ENCODE peak calls at places on chromosome 3, in eight cellular contexts. H, E, Y, Z, P, W, R and S are unnamed samples.

GRCh38 chr3:132239587-132239986 is 77.6 kb upstream of the ACP3 start:
- DNase-seq in E (no peak), P (no peak), Z (no peak), R (no peak), W (no peak), H (no peak), Y (no peak), S (no peak)

GRCh38 chr3:107235923-107236315 is 141.3 kb upstream of the CCDC54 start:
- DNase-seq in Y (no peak), W (no peak), R (peak), H (peak), P (peak), E (peak), Z (no peak), S (peak)

GRCh38 chr3:164375538-164375937 is 702.8 kb downstream of the SI start:
- DNase-seq in H (no peak), P (no peak), E (no peak), Y (no peak), R (peak), W (no peak), Z (no peak), S (no peak)

GRCh38 chr3:126154391-126155279 is 25.8 kb downstream of the ALDH1L1 start:
- DNase-seq in H (no peak), Z (no peak), R (peak), W (no peak), E (no peak), P (no peak), Y (peak), S (no peak)

GRCh38 chr3:155352900-155353490 is 59.5 kb upstream of the STRIT1 start:
- DNase-seq in W (no peak), Y (no peak), H (peak), Z (no peak), E (peak), P (no peak), R (peak), S (peak)

GRCh38 chr3:44509985-44510360 is 32.5 kb upstream of the ZNF445 start:
- DNase-seq in R (no peak), P (no peak), W (no peak), E (no peak), Z (no peak), Y (no peak), H (peak), S (no peak)

GRCh38 chr3:11655188-11655928 is 11.6 kb upstream of the VGLL4 start:
- DNase-seq in W (no peak), H (peak), Y (no peak), E (no peak), R (no peak), Z (no peak), P (no peak), S (no peak)

GRCh38 chr3:81837071-81837593 is 75.7 kb upstream of the GBE1 start:
- DNase-seq in Y (no peak), Z (no peak), P (no peak), E (no peak), R (no peak), H (no peak), W (no peak), S (no peak)

GRCh38 chr3:197023998-197024651 is 5.5 kb downstream of the MELTF start:
- DNase-seq in W (no peak), H (no peak), Y (peak), R (no peak), E (no peak), P (no peak), Z (no peak), S (no peak)

GRCh38 chr3:196012481-196012880 is 69.4 kb downstream of the TFRC start:
- DNase-seq in Z (no peak), P (no peak), R (no peak), W (no peak), E (no peak), Y (no peak), H (peak), S (no peak)